ENCODE peak calls at places on chromosomes 13 and 19, in ten cellular contexts. A is AG09309, X is tibial nerve, Y is fibroblast of lung, W is heart right ventricle, B is ovary, J is cardiac fibroblast, G is pancreas, E is fibroblast of pulmonary artery, K is SK-N-SH. I is an unnamed sample.

GRCh38 chr19:10061717-10062310 is 24.3 kb upstream of the SHFL start:
- DNase-seq in A (no peak), X (no peak), Y (no peak), W (no peak), B (no peak), J (no peak), G (no peak), E (no peak), K (no peak), I (no peak)

GRCh38 chr19:39502640-39503417 is 4.1 kb downstream of the DLL3 start:
- DNase-seq in A (no peak), X (no peak), Y (peak; percentile 66), W (peak; percentile 67), B (peak; percentile 18), J (peak; percentile 74), G (no peak), E (peak; percentile 77), K (peak; percentile 91), I (no peak)

GRCh38 chr13:92972751-92973150 is 253.9 kb upstream of the GPC6 start:
- DNase-seq in A (no peak), X (no peak), Y (no peak), W (no peak), B (no peak), J (no peak), G (no peak), E (no peak), K (no peak), I (no peak)

GRCh38 chr19:55536951-55537740 is at the start of gene SBK2:
- DNase-seq in A (no peak), X (no peak), Y (no peak), W (no peak), B (no peak), J (no peak), G (no peak), E (no peak), K (peak; percentile 95), I (no peak)

GRCh38 chr13:31896427-31896826 is 135.1 kb upstream of the FRY start:
- DNase-seq in A (peak; percentile 80), X (peak; percentile 20), Y (peak; percentile 86), W (peak; percentile 19), B (no peak), J (peak; percentile 96), G (no peak), E (peak; percentile 68), K (no peak), I (peak; percentile 36)

GRCh38 chr19:16520074-16520973 is 21.9 kb downstream of the CHERP start:
- DNase-seq in A (no peak), X (no peak), Y (no peak), W (no peak), B (no peak), J (no peak), G (peak; percentile 62), E (no peak), K (no peak), I (no peak)

GRCh38 chr19:48991823-48992570 is 1.1 kb downstream of the GYS1 start:
- DNase-seq in A (peak; percentile 45), X (peak; percentile 71), Y (peak; percentile 81), W (peak; percentile 33), B (peak; percentile 52), J (peak; percentile 83), G (no peak), E (peak; percentile 82), K (peak; percentile 59), I (peak; percentile 58)

GRCh38 chr19:16301999-16302694 is 22.5 kb upstream of the KLF2 start:
- DNase-seq in A (no peak), X (no peak), Y (peak; percentile 53), W (no peak), B (no peak), J (peak; percentile 64), G (no peak), E (peak; percentile 39), K (no peak), I (no peak)

GRCh38 chr13:41352935-41353801 is 42.1 kb downstream of the NAA16 start:
- DNase-seq in A (no peak), X (peak; percentile 41), Y (peak; percentile 66), W (no peak), B (no peak), J (peak; percentile 90), G (no peak), E (peak; percentile 80), K (peak; percentile 55), I (peak; percentile 44)

DNA sequence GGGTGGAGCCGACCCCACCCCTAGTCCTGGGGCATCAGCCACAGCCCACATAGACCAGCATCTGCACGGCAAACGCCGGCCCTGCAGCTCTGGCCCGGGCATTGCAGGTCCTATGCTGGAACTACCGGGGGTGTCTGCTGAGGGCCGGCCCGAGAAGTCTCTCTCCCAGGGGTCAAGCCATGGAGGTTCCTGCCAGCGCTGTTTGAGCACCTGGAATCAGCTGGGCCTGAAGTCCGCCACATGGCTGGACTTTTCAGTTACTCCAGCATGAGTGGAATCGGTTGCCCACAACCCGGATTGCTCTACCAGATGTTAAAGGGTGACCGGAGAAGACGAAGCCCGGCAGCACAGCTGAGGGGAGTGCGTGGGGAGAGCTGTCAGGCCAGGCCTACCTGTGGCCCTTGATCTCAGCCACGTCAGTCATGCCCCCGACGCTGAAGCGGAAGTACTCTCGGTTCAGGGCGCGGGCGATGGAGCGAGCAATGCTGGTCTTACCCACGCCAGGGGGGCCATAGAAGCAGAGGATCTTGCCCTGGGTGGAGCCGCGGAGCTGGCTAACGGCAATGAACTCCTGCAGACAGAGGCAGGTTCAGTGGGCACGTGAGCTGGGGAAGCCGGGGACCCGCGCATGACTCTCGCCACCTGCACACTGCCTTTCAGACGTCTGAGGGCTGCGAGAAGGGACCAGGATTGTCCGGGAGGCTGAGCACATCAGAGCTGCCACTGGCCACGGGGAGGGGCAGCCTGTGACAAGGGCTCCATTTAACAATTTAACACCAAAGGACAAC is 8.7 kb downstream of the RPL36 start:
- DNase-seq in A (no peak), X (no peak), Y (no peak), W (no peak), B (peak; percentile 9), J (no peak), G (peak; percentile 72), E (no peak), K (peak; percentile 42), I (no peak)
- H3K4me3 ChIP-seq in A (no peak overlapping the region), X (no peak overlapping the region), Y (no peak overlapping the region), W (no peak overlapping the region), B (no peak overlapping the region), J (no peak overlapping the region), G (no peak overlapping the region), E (no peak overlapping the region), K (no peak overlapping the region), I (no peak overlapping the region)

GRCh38 chr19:15299568-15300409 is 32.5 kb downstream of the BRD4 start:
- DNase-seq in A (peak; percentile 70), X (no peak), Y (peak; percentile 74), W (no peak), B (no peak), J (peak; percentile 77), G (no peak), E (peak; percentile 72), K (no peak), I (no peak)
- TF ChIP-seq CTCF in A (no peak), X (no peak), Y (no peak), W (no peak), B (no peak), J (no peak), G (no peak), E (no peak), K (no peak), I (no peak)

GRCh38 chr13:49783865-49784264 is 8.6 kb downstream of the KPNA3 start:
- DNase-seq in A (no peak), X (no peak), Y (no peak), W (no peak), B (no peak), J (no peak), G (no peak), E (no peak), K (no peak), I (no peak)

GRCh38 chr13:49784886-49785570 is 7.5 kb downstream of the KPNA3 start:
- DNase-seq in A (no peak), X (no peak), Y (peak; percentile 33), W (no peak), B (no peak), J (no peak), G (no peak), E (no peak), K (no peak), I (no peak)

GRCh38 chr13:49781791-49782190 is 10.7 kb downstream of the KPNA3 start:
- DNase-seq in A (no peak), X (no peak), Y (no peak), W (no peak), B (no peak), J (no peak), G (no peak), E (no peak), K (no peak), I (no peak)

GRCh38 chr13:49779721-49780120 is 12.8 kb downstream of the KPNA3 start:
- DNase-seq in A (no peak), X (no peak), Y (no peak), W (no peak), B (no peak), J (no peak), G (no peak), E (no peak), K (no peak), I (no peak)

GRCh38 chr13:49782784-49783183 is 9.7 kb downstream of the KPNA3 start:
- DNase-seq in A (no peak), X (no peak), Y (no peak), W (no peak), B (no peak), J (no peak), G (no peak), E (no peak), K (no peak), I (no peak)
- H3K4me3 ChIP-seq in A (no peak overlapping the region), X (no peak overlapping the region), Y (no peak overlapping the region), W (no peak overlapping the region), B (no peak overlapping the region), J (no peak overlapping the region), G (no peak overlapping the region), E (no peak overlapping the region), K (no peak overlapping the region), I (no peak overlapping the region)

DNA sequence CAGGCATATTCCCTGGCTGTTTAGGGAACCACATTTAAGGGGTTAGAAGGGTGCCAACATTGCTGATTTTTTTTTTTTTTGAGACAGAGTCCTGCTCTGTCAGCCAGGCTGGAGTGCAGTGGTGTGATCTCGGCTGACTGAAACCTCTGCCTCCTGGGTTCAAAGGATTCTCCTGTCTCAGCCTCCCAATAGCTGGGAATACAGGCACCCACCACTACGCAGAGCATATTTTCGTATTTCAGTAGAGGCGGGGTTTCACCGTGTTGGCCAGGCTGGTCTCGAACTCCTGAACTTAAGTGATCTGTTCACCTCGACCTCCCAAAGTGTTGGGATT is 7.8 kb upstream of the CRX start:
- DNase-seq in A (no peak), X (no peak), Y (no peak), W (no peak), B (no peak), J (no peak), G (no peak), E (no peak), K (no peak), I (no peak)
- TF ChIP-seq CTCF in A (no peak), X (no peak), Y (no peak), W (no peak), B (no peak), J (no peak), G (no peak), E (no peak), K (no peak), I (no peak)